ENCODE peak calls at places on chromosome 1, in six cellular contexts. P is fibroblast of pulmonary artery, R is GM12865, K is testis, W is uterus, S is adrenal gland. Z is an unnamed sample.

GRCh38 chr1:183191833-183192232 is 5.8 kb downstream of the LAMC2 start:
- DNase-seq in K (no peak), S (no peak), W (no peak), P (peak), R (no peak), Z (peak)

GRCh38 chr1:87684786-87685185 is 356.1 kb downstream of the LMO4 start:
- DNase-seq in R (no peak), W (no peak), S (no peak), K (peak), P (peak), Z (peak)

GRCh38 chr1:103461171-103462105 is 64.1 kb upstream of the RNPC3 start:
- DNase-seq in S (no peak), R (peak), K (no peak), W (no peak), P (peak), Z (peak)

GRCh38 chr1:77489910-77490309 is 192.5 kb downstream of the ZZZ3 start:
- DNase-seq in K (no peak), P (peak), W (no peak), R (no peak), S (no peak), Z (no peak)

GRCh38 chr1:83928396-83928795 is 70.5 kb downstream of the TTLL7 start:
- DNase-seq in K (no peak), P (peak), W (no peak), R (no peak), S (no peak), Z (no peak)

GRCh38 chr1:53365405-53366063 is 37.7 kb upstream of the LRP8 start:
- DNase-seq in R (no peak), W (no peak), P (no peak), S (no peak), K (peak), Z (no peak)

GRCh38 chr1:233614173-233614742 is 352 bp downstream of the KCNK1 start:
- DNase-seq in R (peak), K (peak), P (peak), W (peak), S (peak), Z (peak)

GRCh38 chr1:209542585-209542984 is 40.9 kb upstream of the CAMK1G start:
- DNase-seq in S (no peak), P (no peak), K (no peak), W (no peak), R (no peak), Z (peak)

GRCh38 chr1:76933847-76934657 is 66.8 kb downstream of the ST6GALNAC5 start:
- DNase-seq in W (no peak), K (no peak), R (no peak), S (no peak), P (no peak), Z (no peak)

DNA sequence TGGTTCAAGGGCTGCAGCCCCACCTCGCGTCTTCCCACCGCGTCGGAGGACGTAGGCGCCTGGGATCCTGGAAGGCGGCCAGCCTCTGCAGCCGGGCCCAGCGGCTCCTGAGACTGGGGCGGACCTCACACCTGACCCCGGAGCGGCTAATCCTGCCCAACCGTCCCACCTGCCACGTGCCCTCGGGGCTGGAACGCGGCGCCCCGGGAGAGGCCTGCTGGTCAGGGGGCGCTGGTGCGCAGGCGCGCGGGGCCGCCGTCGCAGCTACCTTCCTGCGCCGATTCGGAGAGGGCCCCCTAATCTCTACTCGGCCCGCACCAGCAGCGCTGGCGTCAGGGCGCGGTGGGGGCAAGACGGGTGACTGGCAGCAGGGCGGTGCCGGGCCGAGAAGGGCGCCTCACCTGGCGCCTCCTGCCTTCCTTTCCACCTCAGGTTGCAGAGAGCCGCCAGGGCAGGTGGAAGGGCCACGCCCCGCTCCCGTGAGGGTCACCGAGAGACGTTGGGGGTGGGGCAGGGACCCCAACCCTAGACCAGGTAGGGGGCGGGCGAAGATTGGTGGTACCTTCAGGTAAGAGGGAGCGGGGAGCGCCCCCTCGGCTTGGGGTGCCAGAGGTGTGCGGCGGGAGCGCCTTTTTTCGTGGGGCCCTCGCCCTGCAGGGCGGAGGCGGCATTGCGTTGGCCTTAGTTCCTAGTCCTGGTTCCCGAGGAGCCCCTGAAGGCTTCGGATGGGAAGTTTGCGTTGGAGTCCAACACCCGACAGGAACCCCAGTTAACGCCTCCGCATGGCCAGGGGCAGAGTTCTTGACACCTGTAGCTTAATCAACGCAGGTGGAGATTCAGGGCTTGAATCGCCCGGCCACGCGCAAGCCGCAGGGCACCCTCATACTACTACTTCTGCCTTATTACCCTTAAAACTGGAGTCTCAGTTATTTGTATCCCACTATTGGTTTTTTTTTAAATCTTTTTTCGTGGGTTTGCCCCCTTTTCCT is at the start of gene TDRD5:
- DNase-seq in W (no peak), S (peak), K (peak), R (no peak), P (no peak), Z (peak)
- H3K4me3 ChIP-seq in W (no peak), S (no peak), K (peak), R (no peak), P (no peak), Z (no peak)

GRCh38 chr1:201042663-201043461 is 19.3 kb upstream of the KIF21B start:
- DNase-seq in S (peak), K (peak), R (peak), W (peak), P (peak), Z (peak)
- TF ChIP-seq CTCF in S (peak), K (peak), R (peak), W (peak), P (peak), Z (peak)

GRCh38 chr1:244730934-244731434 is 78.1 kb downstream of the DESI2 start:
- DNase-seq in W (no peak), P (no peak), S (no peak), K (peak), R (no peak), Z (no peak)
- H3K4me3 ChIP-seq in W (peak), P (peak), S (peak), K (peak), R (no peak), Z (no peak)

GRCh38 chr1:111784273-111784901 is 28.7 kb downstream of the DDX20 start:
- DNase-seq in K (no peak), P (no peak), S (no peak), R (no peak), W (no peak), Z (no peak)
- TF ChIP-seq CTCF in K (no peak), P (no peak), S (no peak), R (no peak), W (no peak), Z (no peak)